ENCODE peak calls at places on chromosome 19, in eight cellular contexts. Y, K, L, S, B, N, O and M are unnamed samples.

GRCh38 chr19:55178781-55179569 is 1.1 kb downstream of the SYT5 start:
- DNase-seq in O (peak), Y (peak), K (peak), S (no peak), L (peak), B (no peak), N (no peak), M (no peak)

GRCh38 chr19:19385900-19386339 is 19.6 kb upstream of the GATAD2A start:
- DNase-seq in B (no peak), N (no peak), O (peak), S (no peak), L (no peak), Y (peak), K (no peak), M (peak)

GRCh38 chr19:3366761-3367571 is 583 bp downstream of the NFIC start:
- DNase-seq in L (no peak), S (no peak), B (no peak), N (no peak), Y (no peak), O (peak), K (peak), M (no peak)

GRCh38 chr19:41696402-41697197 is 8.5 kb upstream of the CEACAM7 start:
- DNase-seq in S (no peak), L (no peak), O (peak), Y (peak), N (no peak), K (peak), B (no peak), M (no peak)

GRCh38 chr19:5269279-5269678 is 71.3 kb downstream of the PTPRS start:
- DNase-seq in K (no peak), O (no peak), Y (no peak), L (no peak), B (no peak), N (no peak), S (no peak), M (no peak)

GRCh38 chr19:38665950-38666661 is 18.7 kb downstream of the ACTN4 start:
- DNase-seq in N (no peak), S (peak), O (peak), Y (peak), K (peak), L (no peak), B (peak), M (peak)

GRCh38 chr19:15108145-15108844 is 1.1 kb downstream of the SYDE1 start:
- DNase-seq in K (no peak), L (no peak), O (no peak), Y (no peak), S (no peak), B (no peak), N (no peak), M (no peak)

GRCh38 chr19:3543150-3544053 is 4.4 kb downstream of the TEKTIP1 start:
- DNase-seq in B (no peak), O (no peak), K (no peak), Y (peak), L (no peak), S (no peak), N (no peak), M (no peak)

GRCh38 chr19:42531313-42531712 is 3.0 kb upstream of the CEACAM1 start:
- DNase-seq in L (no peak), N (peak), Y (no peak), S (no peak), B (no peak), O (no peak), K (no peak), M (peak)

GRCh38 chr19:35342430-35342829 is 5.3 kb upstream of the FFAR1 start:
- DNase-seq in L (no peak), K (no peak), Y (no peak), S (no peak), B (no peak), N (no peak), O (no peak), M (no peak)

GRCh38 chr19:40165362-40165937 is 25.8 kb upstream of the MAP3K10 start:
- DNase-seq in O (peak), S (no peak), K (peak), L (peak), B (no peak), N (no peak), Y (peak), M (peak)

GRCh38 chr19:51318687-51319675 is 7.5 kb downstream of the IGLON5 start:
- DNase-seq in O (no peak), L (no peak), K (no peak), N (no peak), Y (no peak), B (no peak), S (no peak), M (no peak)

DNA sequence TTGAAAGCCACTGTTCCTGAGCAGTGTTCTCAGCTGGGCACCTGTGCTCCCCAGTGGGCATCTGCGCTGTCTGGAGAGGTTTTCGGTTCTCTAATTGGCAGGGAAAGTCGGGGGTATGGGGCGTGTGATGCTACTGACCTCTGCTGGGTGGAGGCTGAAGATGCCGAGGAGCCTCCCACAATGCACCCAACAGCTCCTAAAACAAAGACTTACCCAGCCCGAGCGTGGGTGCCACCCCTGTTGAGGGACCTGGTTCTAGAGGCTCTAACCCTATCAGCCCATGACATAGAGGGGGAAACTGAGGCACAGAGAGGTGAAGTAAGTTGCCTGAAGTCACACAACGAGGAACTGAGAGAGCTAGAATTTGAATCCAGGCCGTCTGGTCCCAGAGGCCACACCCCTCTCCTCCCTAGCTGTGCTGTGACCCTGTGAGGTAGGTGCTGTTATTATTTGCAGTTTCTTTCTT is 2.3 kb downstream of the SPACA4 start:
- DNase-seq in L (peak), Y (peak), N (no peak), S (no peak), B (no peak), K (no peak), O (peak), M (no peak)
- TF ChIP-seq CTCF in L (peak), Y (peak), N (peak), S (peak), B (peak), K (peak), O (peak), M (no peak)

GRCh38 chr19:49802836-49803528 is 10.1 kb downstream of the FUZ start:
- DNase-seq in L (no peak), B (no peak), O (peak), K (no peak), S (no peak), Y (no peak), N (no peak), M (no peak)

GRCh38 chr19:49801401-49801888 is 11.6 kb downstream of the FUZ start:
- DNase-seq in S (no peak), L (no peak), N (no peak), B (no peak), O (peak), K (no peak), Y (no peak), M (no peak)

GRCh38 chr19:49800771-49801170 is 12.3 kb downstream of the FUZ start:
- DNase-seq in B (no peak), N (no peak), S (no peak), Y (no peak), O (no peak), K (no peak), L (no peak), M (no peak)

GRCh38 chr19:49803529-49803856 is 9.6 kb downstream of the FUZ start:
- DNase-seq in K (no peak), Y (no peak), N (no peak), B (no peak), L (no peak), O (no peak), S (no peak), M (no peak)

GRCh38 chr19:49801966-49802661 is 11.0 kb downstream of the FUZ start:
- DNase-seq in S (peak), L (peak), Y (peak), K (peak), N (no peak), B (peak), O (peak), M (peak)
- H3K4me3 ChIP-seq in S (peak), L (peak), Y (peak), K (peak), N (no peak), B (peak), O (no peak), M (no peak)

GRCh38 chr19:29048873-29049272 is 164.1 kb downstream of the UQCRFS1 start:
- DNase-seq in L (no peak), Y (no peak), K (no peak), N (no peak), B (no peak), O (no peak), S (no peak), M (no peak)
- TF ChIP-seq CTCF in L (no peak), Y (no peak), K (no peak), N (no peak), B (no peak), O (no peak), S (no peak), M (no peak)

GRCh38 chr19:47582320-47582909 is 9.5 kb upstream of the ZNF541 start:
- DNase-seq in B (no peak), O (peak), L (peak), Y (peak), K (no peak), S (no peak), N (no peak), M (no peak)
- H3K4me3 ChIP-seq in B (peak), O (no peak), L (no peak), Y (no peak), K (no peak), S (no peak), N (no peak), M (no peak)

DNA sequence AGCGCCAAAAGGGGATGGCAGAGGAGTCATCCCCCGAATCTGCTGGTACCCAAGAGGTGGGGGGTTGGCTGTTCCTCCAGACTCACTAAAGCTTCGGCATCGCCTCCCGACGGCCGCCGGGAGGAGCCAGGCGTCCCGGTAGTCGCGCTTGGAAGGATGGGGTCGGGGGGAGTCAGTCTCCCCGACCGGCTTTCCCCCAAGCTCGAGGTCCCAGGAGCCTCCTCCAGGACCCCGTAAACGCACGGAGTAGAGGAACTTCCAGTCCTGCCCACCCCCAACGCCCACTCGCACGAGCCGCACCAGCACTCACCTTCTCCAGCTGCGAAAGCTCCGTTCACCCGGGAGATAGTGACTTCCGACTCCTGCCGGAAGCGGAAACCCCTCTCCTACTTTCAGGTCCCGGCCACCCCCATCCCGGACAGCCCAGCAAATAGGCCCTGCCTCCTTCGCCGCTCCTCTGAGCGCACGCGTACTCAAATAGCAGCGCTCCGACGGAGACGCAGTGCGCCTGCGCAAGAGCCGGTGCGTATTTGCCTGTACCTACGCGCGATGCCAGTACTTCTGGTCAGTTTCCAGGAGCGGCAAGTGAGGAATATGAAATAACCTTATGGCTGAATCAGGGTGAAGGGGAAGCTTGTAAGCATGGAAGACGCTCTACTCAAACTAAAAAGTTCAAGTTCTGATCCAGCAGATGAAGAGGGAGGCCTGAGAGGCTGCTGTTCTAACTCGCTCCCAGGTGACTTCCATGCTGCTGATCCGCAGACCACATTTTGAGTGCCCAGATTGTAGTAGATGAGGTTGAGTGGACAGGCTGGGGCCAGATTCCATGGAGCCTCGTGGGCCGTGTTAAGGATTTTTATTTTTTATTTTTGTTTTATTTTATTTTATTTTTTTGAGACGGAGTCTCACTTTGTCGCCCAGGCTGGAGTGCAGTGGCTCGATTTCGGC is at the start of gene ELOF1:
- DNase-seq in B (peak), Y (peak), N (peak), S (peak), K (peak), L (peak), O (peak), M (peak)
- TF ChIP-seq CTCF in B (peak), Y (peak), N (peak), S (peak), K (no peak), L (peak), O (peak), M (no peak)

DNA sequence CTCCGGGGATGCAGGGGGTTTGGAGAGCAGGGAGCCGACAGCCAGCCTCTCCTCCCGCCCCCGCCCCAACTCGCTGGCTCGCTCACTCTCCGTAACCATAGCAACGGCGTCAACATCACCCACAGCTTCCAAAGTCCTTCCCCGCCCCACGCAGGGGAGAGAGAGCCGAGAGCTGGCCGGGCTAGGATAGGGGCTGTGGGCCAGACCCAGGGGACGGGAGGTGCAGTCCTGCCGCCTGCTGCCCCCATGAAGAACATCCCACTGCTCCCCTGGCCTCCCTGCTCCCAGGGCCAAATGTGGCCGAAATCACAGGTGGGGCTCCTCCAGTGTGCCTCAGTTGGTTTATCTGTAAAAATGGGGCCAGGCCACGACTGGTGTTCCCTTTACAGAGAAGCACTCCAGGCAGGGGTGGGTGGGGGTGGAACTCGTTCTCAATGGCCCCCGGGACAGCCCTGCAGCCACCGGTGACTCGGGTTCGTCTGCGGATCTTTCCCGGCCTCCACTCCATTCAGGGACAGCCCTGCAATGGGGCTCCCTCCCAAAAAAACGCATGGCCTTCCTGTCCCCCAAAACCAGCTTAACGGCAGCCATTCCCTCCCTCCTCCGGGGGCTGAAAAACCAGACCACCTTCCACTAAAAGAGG is 3.1 kb downstream of the KLF16 start:
- DNase-seq in O (peak), S (no peak), K (no peak), N (no peak), Y (peak), L (peak), B (peak), M (no peak)
- H3K4me3 ChIP-seq in O (no peak), S (no peak), K (no peak), N (peak), Y (peak), L (peak), B (peak), M (no peak)

GRCh38 chr19:6271251-6271650 is 8.5 kb downstream of the MLLT1 start:
- DNase-seq in L (no peak), O (no peak), N (no peak), S (no peak), Y (peak), K (no peak), B (no peak), M (no peak)
- TF ChIP-seq CTCF in L (peak), O (no peak), N (no peak), S (no peak), Y (peak), K (no peak), B (no peak), M (no peak)

GRCh38 chr19:46366620-46367277 is 19.9 kb downstream of the PPP5C start:
- DNase-seq in K (no peak), L (no peak), N (no peak), Y (no peak), B (no peak), O (peak), S (no peak), M (no peak)
- H3K4me3 ChIP-seq in K (no peak), L (no peak), N (no peak), Y (no peak), B (no peak), O (no peak), S (no peak), M (no peak)

DNA sequence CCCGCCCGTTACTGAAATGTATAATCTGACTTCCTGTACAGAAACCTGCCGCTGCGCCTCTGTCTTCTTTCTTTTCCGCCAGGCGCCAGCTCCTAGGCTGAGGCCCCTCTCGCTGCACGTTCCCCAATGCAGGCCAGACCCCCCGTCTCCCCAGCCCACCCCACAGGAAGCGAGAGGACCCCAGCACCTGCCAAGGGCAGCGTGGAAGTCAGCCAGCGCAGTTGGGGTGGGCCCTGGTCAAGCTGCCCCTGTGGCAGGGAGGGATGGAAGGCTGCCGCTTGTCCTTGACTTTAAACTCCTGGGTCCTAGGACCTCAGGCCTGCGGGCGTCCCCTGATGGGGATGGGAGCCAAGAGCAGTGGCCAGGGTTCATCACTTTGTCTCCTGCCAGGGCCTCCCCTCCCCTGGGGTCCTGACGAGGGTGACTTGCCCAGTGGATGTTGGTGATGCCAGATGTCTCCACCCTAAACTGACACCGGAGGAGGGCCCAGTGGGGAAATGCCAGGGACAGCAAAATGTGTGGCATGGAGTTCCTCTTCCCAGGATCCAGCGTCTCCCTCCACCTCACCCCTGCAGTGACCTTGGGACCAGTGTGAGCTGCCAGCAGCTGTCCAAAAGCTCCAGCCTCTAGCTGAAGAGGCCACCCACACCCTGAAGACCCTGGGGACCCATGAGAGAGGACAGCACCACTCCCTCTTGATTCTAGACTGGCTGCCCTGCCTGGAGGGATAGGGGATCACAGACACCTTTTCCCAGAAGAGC is 8.5 kb upstream of the MARCHF2 start:
- DNase-seq in K (peak), B (no peak), S (no peak), Y (no peak), N (no peak), O (no peak), L (no peak), M (no peak)
- TF ChIP-seq CTCF in K (no peak), B (no peak), S (no peak), Y (no peak), N (no peak), O (no peak), L (no peak), M (no peak)

GRCh38 chr19:45418812-45419211 is 4.9 kb downstream of the ERCC1 start:
- DNase-seq in B (no peak), S (no peak), N (no peak), O (no peak), K (no peak), Y (no peak), L (no peak), M (no peak)

GRCh38 chr19:45419895-45420294 is 3.8 kb downstream of the ERCC1 start:
- DNase-seq in K (peak), O (no peak), Y (no peak), B (no peak), L (no peak), S (no peak), N (no peak), M (no peak)

GRCh38 chr19:45420356-45420755 is 3.4 kb downstream of the ERCC1 start:
- DNase-seq in Y (no peak), N (no peak), O (no peak), B (no peak), K (peak), S (no peak), L (no peak), M (no peak)

GRCh38 chr19:45420871-45421270 is 2.8 kb downstream of the ERCC1 start:
- DNase-seq in N (no peak), S (no peak), O (no peak), Y (no peak), B (no peak), L (no peak), K (peak), M (no peak)

GRCh38 chr19:45419396-45419795 is 4.3 kb downstream of the ERCC1 start:
- DNase-seq in K (peak), L (no peak), N (no peak), O (no peak), S (no peak), B (no peak), Y (no peak), M (no peak)
- H3K4me3 ChIP-seq in K (no peak), L (no peak), N (no peak), O (no peak), S (no peak), B (no peak), Y (no peak), M (no peak)